ENCODE peak calls at places on chromosomes 13 and 19, in seven cellular contexts. One of them, this sample, is unnamed.

GRCh38 chr13:109788372-109789195 is 2.2 kb upstream of the IRS2 start:
- DNase-seq in A549: no peak
- DNase-seq in OCI-LY7: no peak
- DNase-seq in heart right ventricle: no peak
- DNase-seq in cardiac fibroblast: no peak
- DNase-seq in GM12865: no peak
- DNase-seq in Peyer's patch: no peak
- DNase-seq in this sample: no peak

GRCh38 chr19:495440-496332 is 600 bp upstream of the MADCAM1 start:
- DNase-seq in Peyer's patch: peak; percentile 67
- DNase-seq in A549: peak; percentile 86
- DNase-seq in GM12865: peak; percentile 45
- DNase-seq in cardiac fibroblast: peak; percentile 39
- DNase-seq in OCI-LY7: no peak
- DNase-seq in heart right ventricle: peak; percentile 11
- DNase-seq in this sample: peak; percentile 51

GRCh38 chr13:53237696-53238095 is 209.1 kb downstream of the OLFM4 start:
- DNase-seq in A549: no peak
- DNase-seq in Peyer's patch: no peak
- DNase-seq in cardiac fibroblast: no peak
- DNase-seq in OCI-LY7: no peak
- DNase-seq in heart right ventricle: no peak
- DNase-seq in GM12865: no peak
- DNase-seq in this sample: no peak

GRCh38 chr13:106139942-106140341 is 395.5 kb downstream of the EFNB2 start:
- DNase-seq in A549: no peak
- DNase-seq in cardiac fibroblast: no peak
- DNase-seq in Peyer's patch: no peak
- DNase-seq in GM12865: no peak
- DNase-seq in OCI-LY7: no peak
- DNase-seq in heart right ventricle: no peak
- DNase-seq in this sample: no peak

GRCh38 chr19:9531933-9532332 is 6.5 kb downstream of the ZNF426 start:
- DNase-seq in heart right ventricle: no peak
- DNase-seq in OCI-LY7: no peak
- DNase-seq in A549: peak; percentile 10
- DNase-seq in GM12865: no peak
- DNase-seq in Peyer's patch: no peak
- DNase-seq in cardiac fibroblast: no peak
- DNase-seq in this sample: no peak

GRCh38 chr13:50012396-50013169 is 2.7 kb upstream of the KCNRG start:
- DNase-seq in cardiac fibroblast: peak; percentile 33
- DNase-seq in Peyer's patch: no peak
- DNase-seq in OCI-LY7: no peak
- DNase-seq in GM12865: no peak
- DNase-seq in heart right ventricle: no peak
- DNase-seq in A549: no peak
- DNase-seq in this sample: no peak

GRCh38 chr13:20190481-20191310 is 2.0 kb downstream of the GJB2 start:
- DNase-seq in heart right ventricle: no peak
- DNase-seq in GM12865: no peak
- DNase-seq in OCI-LY7: no peak
- DNase-seq in cardiac fibroblast: peak; percentile 54
- DNase-seq in Peyer's patch: no peak
- DNase-seq in A549: no peak
- DNase-seq in this sample: no peak

GRCh38 chr13:39035204-39035603 is 2.7 kb downstream of the PROSER1 start:
- DNase-seq in heart right ventricle: no peak
- DNase-seq in cardiac fibroblast: no peak
- DNase-seq in GM12865: no peak
- DNase-seq in Peyer's patch: no peak
- DNase-seq in A549: no peak
- DNase-seq in OCI-LY7: peak; percentile 11
- DNase-seq in this sample: no peak

GRCh38 chr19:5128251-5128931 is 159.5 kb downstream of the KDM4B start:
- DNase-seq in OCI-LY7: no peak
- DNase-seq in cardiac fibroblast: peak; percentile 92
- DNase-seq in Peyer's patch: no peak
- DNase-seq in heart right ventricle: peak; percentile 78
- DNase-seq in A549: no peak
- DNase-seq in GM12865: no peak
- DNase-seq in this sample: no peak

GRCh38 chr13:114318624-114319023 is 4.3 kb downstream of the CHAMP1 start:
- DNase-seq in OCI-LY7: no peak
- DNase-seq in heart right ventricle: no peak
- DNase-seq in GM12865: no peak
- DNase-seq in A549: no peak
- DNase-seq in Peyer's patch: no peak
- DNase-seq in cardiac fibroblast: no peak
- DNase-seq in this sample: no peak

GRCh38 chr19:42225718-42226292 is 5.7 kb downstream of the ZNF526 start:
- DNase-seq in Peyer's patch: no peak
- DNase-seq in OCI-LY7: no peak
- DNase-seq in A549: no peak
- DNase-seq in cardiac fibroblast: no peak
- DNase-seq in GM12865: no peak
- DNase-seq in heart right ventricle: no peak
- DNase-seq in this sample: no peak

GRCh38 chr13:25630327-25630726 is 258.6 kb downstream of the ATP8A2 start:
- DNase-seq in cardiac fibroblast: no peak
- DNase-seq in GM12865: no peak
- DNase-seq in heart right ventricle: no peak
- DNase-seq in A549: no peak
- DNase-seq in Peyer's patch: no peak
- DNase-seq in OCI-LY7: no peak
- DNase-seq in this sample: no peak

GRCh38 chr19:9724157-9724556 is 44.4 kb downstream of the ZNF846 start:
- DNase-seq in GM12865: no peak
- DNase-seq in heart right ventricle: no peak
- DNase-seq in cardiac fibroblast: no peak
- DNase-seq in Peyer's patch: no peak
- DNase-seq in A549: no peak
- DNase-seq in OCI-LY7: no peak
- DNase-seq in this sample: no peak

GRCh38 chr13:44350775-44351504 is 22.7 kb upstream of the SERP2 start:
- DNase-seq in A549: no peak
- DNase-seq in GM12865: no peak
- DNase-seq in Peyer's patch: no peak
- DNase-seq in cardiac fibroblast: no peak
- DNase-seq in OCI-LY7: no peak
- DNase-seq in heart right ventricle: no peak
- DNase-seq in this sample: no peak

GRCh38 chr13:70613295-70613694 is 505.0 kb upstream of the KLHL1 start:
- DNase-seq in OCI-LY7: no peak
- DNase-seq in heart right ventricle: no peak
- DNase-seq in A549: no peak
- DNase-seq in GM12865: no peak
- DNase-seq in cardiac fibroblast: no peak
- DNase-seq in Peyer's patch: no peak
- DNase-seq in this sample: no peak

GRCh38 chr19:1473424-1473851 is 5.6 kb downstream of the C19orf25 start:
- DNase-seq in OCI-LY7: no peak
- DNase-seq in GM12865: no peak
- DNase-seq in heart right ventricle: no peak
- DNase-seq in A549: no peak
- DNase-seq in Peyer's patch: no peak
- DNase-seq in cardiac fibroblast: no peak
- DNase-seq in this sample: no peak

GRCh38 chr19:46150606-46151005 is 2.6 kb downstream of the IGFL2 start:
- DNase-seq in A549: no peak
- DNase-seq in GM12865: no peak
- DNase-seq in cardiac fibroblast: no peak
- DNase-seq in heart right ventricle: no peak
- DNase-seq in OCI-LY7: no peak
- DNase-seq in Peyer's patch: no peak
- DNase-seq in this sample: no peak

GRCh38 chr19:50510700-50511068 is 307 bp downstream of the JOSD2 start:
- DNase-seq in OCI-LY7: no peak
- DNase-seq in GM12865: no peak
- DNase-seq in cardiac fibroblast: no peak
- DNase-seq in Peyer's patch: no peak
- DNase-seq in A549: no peak
- DNase-seq in heart right ventricle: no peak
- DNase-seq in this sample: no peak

GRCh38 chr19:46859637-46860124 is 1.1 kb upstream of the ARHGAP35 start:
- DNase-seq in heart right ventricle: peak; percentile 77
- DNase-seq in OCI-LY7: no peak
- DNase-seq in Peyer's patch: no peak
- DNase-seq in GM12865: no peak
- DNase-seq in A549: peak; percentile 90
- DNase-seq in cardiac fibroblast: peak; percentile 80
- DNase-seq in this sample: no peak

GRCh38 chr19:47433121-47433520 is 13.8 kb upstream of the MEIS3 start:
- DNase-seq in cardiac fibroblast: peak; percentile 55
- DNase-seq in OCI-LY7: peak; percentile 44
- DNase-seq in A549: no peak
- DNase-seq in Peyer's patch: no peak
- DNase-seq in GM12865: no peak
- DNase-seq in heart right ventricle: no peak
- DNase-seq in this sample: no peak

GRCh38 chr19:17520865-17521264 is 9.4 kb downstream of the PGLS start:
- DNase-seq in GM12865: no peak
- DNase-seq in cardiac fibroblast: no peak
- DNase-seq in heart right ventricle: no peak
- DNase-seq in A549: no peak
- DNase-seq in OCI-LY7: no peak
- DNase-seq in Peyer's patch: no peak
- DNase-seq in this sample: no peak

GRCh38 chr13:99677388-99677951 is 176.2 kb downstream of the TM9SF2 start:
- DNase-seq in GM12865: no peak
- DNase-seq in OCI-LY7: no peak
- DNase-seq in Peyer's patch: no peak
- DNase-seq in cardiac fibroblast: peak; percentile 11
- DNase-seq in A549: no peak
- DNase-seq in heart right ventricle: no peak
- DNase-seq in this sample: no peak

GRCh38 chr19:16154557-16154956 is 11.1 kb downstream of the HSH2D start:
- DNase-seq in A549: no peak
- DNase-seq in Peyer's patch: no peak
- DNase-seq in GM12865: no peak
- DNase-seq in heart right ventricle: no peak
- DNase-seq in cardiac fibroblast: no peak
- DNase-seq in OCI-LY7: no peak
- DNase-seq in this sample: no peak

GRCh38 chr19:14432817-14433453 is at the start of gene PKN1:
- DNase-seq in A549: peak; percentile 29
- DNase-seq in GM12865: peak; percentile 71
- DNase-seq in Peyer's patch: peak; percentile 64
- DNase-seq in cardiac fibroblast: peak; percentile 50
- DNase-seq in heart right ventricle: peak; percentile 80
- DNase-seq in OCI-LY7: peak; percentile 85
- DNase-seq in this sample: peak; percentile 69

GRCh38 chr13:42651936-42652641 is 78.1 kb downstream of the TNFSF11 start:
- DNase-seq in GM12865: no peak
- DNase-seq in Peyer's patch: no peak
- DNase-seq in cardiac fibroblast: no peak
- DNase-seq in heart right ventricle: no peak
- DNase-seq in OCI-LY7: no peak
- DNase-seq in A549: no peak
- DNase-seq in this sample: no peak

GRCh38 chr13:38086721-38087120 is 217.1 kb upstream of the TRPC4 start:
- DNase-seq in OCI-LY7: no peak
- DNase-seq in Peyer's patch: peak; percentile 18
- DNase-seq in heart right ventricle: no peak
- DNase-seq in A549: no peak
- DNase-seq in cardiac fibroblast: no peak
- DNase-seq in GM12865: no peak
- DNase-seq in this sample: no peak

GRCh38 chr19:7928741-7929701 is 3.1 kb upstream of the CTXN1 start:
- DNase-seq in cardiac fibroblast: peak; percentile 93
- DNase-seq in GM12865: peak; percentile 72
- DNase-seq in heart right ventricle: no peak
- DNase-seq in A549: peak; percentile 40
- DNase-seq in OCI-LY7: peak; percentile 51
- DNase-seq in Peyer's patch: no peak
- DNase-seq in this sample: peak; percentile 51

GRCh38 chr19:37779139-37780035 is at the start of gene ZNF573:
- DNase-seq in cardiac fibroblast: peak; percentile 91
- DNase-seq in heart right ventricle: peak; percentile 80
- DNase-seq in Peyer's patch: peak; percentile 84
- DNase-seq in GM12865: peak; percentile 84
- DNase-seq in A549: peak; percentile 96
- DNase-seq in OCI-LY7: peak; percentile 91
- DNase-seq in this sample: peak; percentile 86
- TF ChIP-seq CTCF in cardiac fibroblast: peak; percentile 32
- TF ChIP-seq CTCF in heart right ventricle: no peak
- TF ChIP-seq CTCF in Peyer's patch: no peak
- TF ChIP-seq CTCF in GM12865: no peak
- TF ChIP-seq CTCF in A549: no peak
- TF ChIP-seq CTCF in OCI-LY7: peak; percentile 45
- TF ChIP-seq CTCF in this sample: no peak

GRCh38 chr19:12137541-12137940 is 2.6 kb downstream of the ZNF20 start:
- DNase-seq in cardiac fibroblast: no peak
- DNase-seq in OCI-LY7: peak; percentile 78
- DNase-seq in A549: no peak
- DNase-seq in GM12865: peak; percentile 35
- DNase-seq in Peyer's patch: no peak
- DNase-seq in heart right ventricle: no peak
- DNase-seq in this sample: no peak
- TF ChIP-seq CTCF in cardiac fibroblast: peak; percentile 8
- TF ChIP-seq CTCF in OCI-LY7: peak; percentile 87
- TF ChIP-seq CTCF in A549: no peak
- TF ChIP-seq CTCF in GM12865: no peak
- TF ChIP-seq CTCF in Peyer's patch: peak; percentile 19
- TF ChIP-seq CTCF in heart right ventricle: peak; percentile 7
- TF ChIP-seq CTCF in this sample: no peak

GRCh38 chr13:91158015-91158390 is 189.5 kb upstream of the MIR17HG start:
- DNase-seq in GM12865: no peak
- DNase-seq in cardiac fibroblast: no peak
- DNase-seq in Peyer's patch: no peak
- DNase-seq in A549: no peak
- DNase-seq in heart right ventricle: no peak
- DNase-seq in OCI-LY7: no peak
- DNase-seq in this sample: no peak
- TF ChIP-seq CTCF in GM12865: no peak
- TF ChIP-seq CTCF in cardiac fibroblast: no peak
- TF ChIP-seq CTCF in Peyer's patch: no peak
- TF ChIP-seq CTCF in A549: no peak
- TF ChIP-seq CTCF in heart right ventricle: no peak
- TF ChIP-seq CTCF in OCI-LY7: no peak
- TF ChIP-seq CTCF in this sample: no peak

GRCh38 chr19:49098795-49099194 is 13.5 kb downstream of the SNRNP70 start:
- DNase-seq in OCI-LY7: no peak
- DNase-seq in Peyer's patch: no peak
- DNase-seq in GM12865: no peak
- DNase-seq in heart right ventricle: no peak
- DNase-seq in cardiac fibroblast: no peak
- DNase-seq in A549: no peak
- DNase-seq in this sample: no peak
- TF ChIP-seq CTCF in OCI-LY7: no peak
- TF ChIP-seq CTCF in Peyer's patch: no peak
- TF ChIP-seq CTCF in GM12865: no peak
- TF ChIP-seq CTCF in heart right ventricle: no peak
- TF ChIP-seq CTCF in cardiac fibroblast: no peak
- TF ChIP-seq CTCF in A549: no peak
- TF ChIP-seq CTCF in this sample: no peak

GRCh38 chr13:24625324-24625723 is 54.9 kb upstream of the ATP12A start:
- DNase-seq in Peyer's patch: no peak
- DNase-seq in OCI-LY7: peak; percentile 43
- DNase-seq in A549: no peak
- DNase-seq in heart right ventricle: no peak
- DNase-seq in cardiac fibroblast: peak; percentile 31
- DNase-seq in GM12865: peak; percentile 59
- DNase-seq in this sample: no peak
- TF ChIP-seq CTCF in Peyer's patch: no peak
- TF ChIP-seq CTCF in OCI-LY7: no peak
- TF ChIP-seq CTCF in A549: no peak
- TF ChIP-seq CTCF in heart right ventricle: no peak
- TF ChIP-seq CTCF in cardiac fibroblast: no peak
- TF ChIP-seq CTCF in GM12865: no peak
- TF ChIP-seq CTCF in this sample: no peak

This sample was measured in Calu3.